ENCODE peak calls at places on chromosomes 6 and 20, in nine cellular contexts. F, W, X, C, B, P, U, D and G are unnamed samples.

GRCh38 chr6:129889580-129889979 is 28.5 kb upstream of the TMEM244 start:
- DNase-seq in F (peak), W (no peak), X (no peak), C (no peak), B (no peak), P (no peak), U (no peak), D (no peak), G (no peak)

GRCh38 chr6:151257984-151258445 is 18.2 kb downstream of the AKAP12 start:
- DNase-seq in F (peak), W (no peak), X (no peak), C (no peak), B (peak), P (no peak), U (no peak), D (no peak), G (no peak)

GRCh38 chr20:47982574-47983360 is 197.5 kb upstream of the SULF2 start:
- DNase-seq in F (no peak), W (no peak), X (no peak), C (no peak), B (no peak), P (no peak), U (no peak), D (no peak), G (no peak)

GRCh38 chr6:166009385-166010031 is 158.1 kb downstream of the TBXT start:
- DNase-seq in F (no peak), W (no peak), X (no peak), C (no peak), B (no peak), P (no peak), U (peak), D (no peak), G (no peak)

GRCh38 chr6:134398453-134398852 is 80.5 kb upstream of the SGK1 start:
- DNase-seq in F (no peak), W (no peak), X (no peak), C (no peak), B (no peak), P (no peak), U (no peak), D (no peak), G (no peak)

GRCh38 chr6:36467625-36468024 is 24.8 kb downstream of the KCTD20 start:
- DNase-seq in F (no peak), W (no peak), X (no peak), C (no peak), B (no peak), P (no peak), U (no peak), D (no peak), G (no peak)

GRCh38 chr6:75480425-75480824 is 13.2 kb downstream of the FILIP1 start:
- DNase-seq in F (no peak), W (no peak), X (no peak), C (no peak), B (no peak), P (no peak), U (no peak), D (no peak), G (no peak)

GRCh38 chr6:158669145-158670035 is 19.5 kb downstream of the SYTL3 start:
- DNase-seq in F (no peak), W (no peak), X (no peak), C (no peak), B (no peak), P (no peak), U (peak), D (no peak), G (no peak)

GRCh38 chr6:158567871-158568401 is 8.0 kb downstream of the TMEM181 start:
- DNase-seq in F (no peak), W (no peak), X (peak), C (no peak), B (no peak), P (no peak), U (peak), D (no peak), G (no peak)

GRCh38 chr6:154773610-154774089 is 40.4 kb downstream of the SCAF8 start:
- DNase-seq in F (no peak), W (no peak), X (no peak), C (no peak), B (no peak), P (no peak), U (no peak), D (no peak), G (no peak)

GRCh38 chr6:13303668-13304017 is 24.7 kb downstream of the TBC1D7 start:
- DNase-seq in F (peak), W (no peak), X (no peak), C (peak), B (no peak), P (no peak), U (peak), D (no peak), G (no peak)

DNA sequence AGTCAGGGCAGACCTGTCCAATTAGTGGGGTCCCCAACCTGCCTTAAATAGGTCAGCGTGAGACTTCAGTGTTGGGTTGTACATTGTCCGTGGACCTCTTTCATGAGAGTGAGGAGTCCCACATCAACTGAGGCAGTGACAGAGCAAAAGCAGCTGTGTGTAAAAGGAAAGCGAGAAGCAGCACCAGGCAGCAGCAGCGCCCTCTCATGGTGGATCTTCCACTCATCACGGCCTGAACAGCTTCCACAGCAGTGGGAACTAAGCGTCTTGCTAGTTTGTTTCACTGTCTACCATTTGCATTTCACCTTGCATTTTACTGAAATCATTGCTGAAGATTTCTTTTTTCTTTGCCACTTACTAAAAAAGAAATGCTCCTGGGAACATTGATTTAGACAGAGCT is 333.8 kb downstream of the PKHD1 start:
- DNase-seq in F (no peak), W (no peak), X (no peak), C (peak), B (peak), P (no peak), U (no peak), D (no peak), G (peak)
- TF ChIP-seq CTCF in F (no peak), W (no peak), X (no peak), C (peak), B (peak), P (peak), U (no peak), D (peak), G (peak)

GRCh38 chr6:164106345-164106769 is 691.8 kb downstream of the QKI start:
- DNase-seq in F (peak), W (no peak), X (no peak), C (peak), B (peak), P (no peak), U (no peak), D (no peak), G (peak)
- TF ChIP-seq CTCF in F (peak), W (no peak), X (no peak), C (peak), B (peak), P (peak), U (no peak), D (peak), G (peak)

DNA sequence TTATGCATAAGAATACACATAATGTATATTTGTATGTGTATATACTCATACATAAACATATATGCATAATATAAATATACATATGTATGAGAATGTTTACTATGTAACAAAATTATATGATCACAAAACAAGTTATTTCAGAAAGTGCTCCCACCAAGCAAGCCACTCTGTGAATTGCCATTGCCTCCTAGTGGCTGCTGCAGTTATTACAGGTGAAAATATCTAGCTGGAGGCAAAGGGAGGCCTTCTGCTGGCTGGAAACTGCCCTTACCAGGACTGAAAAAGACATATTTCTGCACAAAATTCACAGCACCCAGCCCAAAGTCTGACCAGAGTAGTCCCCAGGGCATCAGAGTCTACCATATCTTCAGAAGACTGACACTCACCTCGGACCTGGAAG is 14.4 kb upstream of the ADAM33 start:
- DNase-seq in F (no peak), W (no peak), X (no peak), C (no peak), B (no peak), P (no peak), U (no peak), D (no peak), G (no peak)
- TF ChIP-seq CTCF in F (peak), W (peak), X (no peak), C (no peak), B (peak), P (no peak), U (no peak), D (no peak), G (peak)

GRCh38 chr6:70108230-70108629 is 194.7 kb downstream of the COL9A1 start:
- DNase-seq in F (peak), W (peak), X (no peak), C (no peak), B (peak), P (peak), U (no peak), D (no peak), G (no peak)
- TF ChIP-seq CTCF in F (peak), W (peak), X (peak), C (peak), B (peak), P (peak), U (no peak), D (peak), G (peak)

GRCh38 chr6:146244630-146245143 is 215.8 kb downstream of the GRM1 start:
- DNase-seq in F (no peak), W (no peak), X (no peak), C (no peak), B (no peak), P (no peak), U (no peak), D (no peak), G (no peak)
- TF ChIP-seq CTCF in F (no peak), W (no peak), X (no peak), C (no peak), B (no peak), P (no peak), U (no peak), D (no peak), G (no peak)